ENCODE peak calls at places on chromosome 1, in eight cellular contexts. One of them, this sample, is unnamed.

GRCh38 chr1:61420243-61420642 is 304.7 kb downstream of the TM2D1 start:
- DNase-seq in OCI-LY7: no peak
- DNase-seq in cardiac muscle cell: no peak
- DNase-seq in omental fat pad: no peak
- DNase-seq in endodermal cell: no peak
- DNase-seq in left ventricle myocardium inferior: no peak
- DNase-seq in thoracic aorta: no peak
- DNase-seq in GM20000: no peak
- DNase-seq in this sample: no peak

GRCh38 chr1:66371233-66372005 is 162.5 kb upstream of the SGIP1 start:
- DNase-seq in OCI-LY7: no peak
- DNase-seq in cardiac muscle cell: no peak
- DNase-seq in omental fat pad: no peak
- DNase-seq in endodermal cell: no peak
- DNase-seq in left ventricle myocardium inferior: no peak
- DNase-seq in thoracic aorta: no peak
- DNase-seq in GM20000: no peak
- DNase-seq in this sample: no peak

GRCh38 chr1:42529724-42530161 is 66.7 kb downstream of the CCDC30 start:
- DNase-seq in OCI-LY7: no peak
- DNase-seq in cardiac muscle cell: no peak
- DNase-seq in omental fat pad: no peak
- DNase-seq in endodermal cell: no peak
- DNase-seq in left ventricle myocardium inferior: no peak
- DNase-seq in thoracic aorta: no peak
- DNase-seq in GM20000: no peak
- DNase-seq in this sample: peak; percentile 9

GRCh38 chr1:109161836-109162606 is 48.1 kb downstream of the ELAPOR1 start:
- DNase-seq in OCI-LY7: no peak
- DNase-seq in cardiac muscle cell: no peak
- DNase-seq in omental fat pad: no peak
- DNase-seq in endodermal cell: no peak
- DNase-seq in left ventricle myocardium inferior: peak; percentile 34
- DNase-seq in thoracic aorta: no peak
- DNase-seq in GM20000: peak; percentile 48
- DNase-seq in this sample: no peak

GRCh38 chr1:161071886-161072371 is 2.2 kb upstream of the ARHGAP30 start:
- DNase-seq in OCI-LY7: peak; percentile 70
- DNase-seq in cardiac muscle cell: peak; percentile 76
- DNase-seq in omental fat pad: no peak
- DNase-seq in endodermal cell: peak; percentile 90
- DNase-seq in left ventricle myocardium inferior: peak; percentile 62
- DNase-seq in thoracic aorta: no peak
- DNase-seq in GM20000: peak; percentile 86
- DNase-seq in this sample: peak; percentile 71

GRCh38 chr1:6157528-6158174 is 22.5 kb downstream of the CHD5 start:
- DNase-seq in OCI-LY7: no peak
- DNase-seq in cardiac muscle cell: no peak
- DNase-seq in omental fat pad: no peak
- DNase-seq in endodermal cell: peak; percentile 83
- DNase-seq in left ventricle myocardium inferior: no peak
- DNase-seq in thoracic aorta: no peak
- DNase-seq in GM20000: no peak
- DNase-seq in this sample: peak; percentile 69

GRCh38 chr1:183106746-183107145 is 79.3 kb upstream of the LAMC2 start:
- DNase-seq in OCI-LY7: no peak
- DNase-seq in cardiac muscle cell: no peak
- DNase-seq in omental fat pad: no peak
- DNase-seq in endodermal cell: no peak
- DNase-seq in left ventricle myocardium inferior: no peak
- DNase-seq in thoracic aorta: no peak
- DNase-seq in GM20000: no peak
- DNase-seq in this sample: no peak

GRCh38 chr1:14699596-14699995 is 101.1 kb downstream of the KAZN start:
- DNase-seq in OCI-LY7: no peak
- DNase-seq in cardiac muscle cell: no peak
- DNase-seq in omental fat pad: no peak
- DNase-seq in endodermal cell: no peak
- DNase-seq in left ventricle myocardium inferior: no peak
- DNase-seq in thoracic aorta: no peak
- DNase-seq in GM20000: no peak
- DNase-seq in this sample: no peak

GRCh38 chr1:62209931-62210595 is 15.4 kb downstream of the L1TD1 start:
- DNase-seq in OCI-LY7: no peak
- DNase-seq in cardiac muscle cell: no peak
- DNase-seq in omental fat pad: no peak
- DNase-seq in endodermal cell: peak; percentile 29
- DNase-seq in left ventricle myocardium inferior: no peak
- DNase-seq in thoracic aorta: no peak
- DNase-seq in GM20000: no peak
- DNase-seq in this sample: no peak

GRCh38 chr1:213127074-213127473 is 76.0 kb downstream of the RPS6KC1 start:
- DNase-seq in OCI-LY7: no peak
- DNase-seq in cardiac muscle cell: no peak
- DNase-seq in omental fat pad: no peak
- DNase-seq in endodermal cell: no peak
- DNase-seq in left ventricle myocardium inferior: no peak
- DNase-seq in thoracic aorta: no peak
- DNase-seq in GM20000: no peak
- DNase-seq in this sample: no peak

GRCh38 chr1:203390298-203390697 is 39.4 kb upstream of the FMOD start:
- DNase-seq in OCI-LY7: no peak
- DNase-seq in cardiac muscle cell: no peak
- DNase-seq in omental fat pad: no peak
- DNase-seq in endodermal cell: no peak
- DNase-seq in left ventricle myocardium inferior: no peak
- DNase-seq in thoracic aorta: no peak
- DNase-seq in GM20000: no peak
- DNase-seq in this sample: no peak

GRCh38 chr1:41444246-41444645 is 40.2 kb downstream of the EDN2 start:
- DNase-seq in OCI-LY7: no peak
- DNase-seq in cardiac muscle cell: no peak
- DNase-seq in omental fat pad: no peak
- DNase-seq in endodermal cell: no peak
- DNase-seq in left ventricle myocardium inferior: no peak
- DNase-seq in thoracic aorta: no peak
- DNase-seq in GM20000: no peak
- DNase-seq in this sample: no peak
- TF ChIP-seq CTCF in OCI-LY7: peak; percentile 47
- TF ChIP-seq CTCF in cardiac muscle cell: peak; percentile 21
- TF ChIP-seq CTCF in omental fat pad: no peak
- TF ChIP-seq CTCF in endodermal cell: peak; percentile 52
- TF ChIP-seq CTCF in left ventricle myocardium inferior: peak; percentile 12
- TF ChIP-seq CTCF in thoracic aorta: no peak
- TF ChIP-seq CTCF in GM20000: no peak
- TF ChIP-seq CTCF in this sample: no peak

GRCh38 chr1:166166400-166166699 is 451 bp downstream of the FAM78B start:
- DNase-seq in OCI-LY7: no peak
- DNase-seq in cardiac muscle cell: no peak
- DNase-seq in omental fat pad: no peak
- DNase-seq in endodermal cell: no peak
- DNase-seq in left ventricle myocardium inferior: no peak
- DNase-seq in thoracic aorta: no peak
- DNase-seq in GM20000: no peak
- DNase-seq in this sample: peak; percentile 8

GRCh38 chr1:166166701-166167394 is at the start of gene FAM78B:
- DNase-seq in OCI-LY7: peak; percentile 16
- DNase-seq in cardiac muscle cell: peak; percentile 84
- DNase-seq in omental fat pad: peak; percentile 27
- DNase-seq in endodermal cell: peak; percentile 91
- DNase-seq in left ventricle myocardium inferior: peak; percentile 84
- DNase-seq in thoracic aorta: no peak
- DNase-seq in GM20000: peak; percentile 93
- DNase-seq in this sample: peak; percentile 79

GRCh38 chr1:166169182-166169581 is 2.4 kb upstream of the FAM78B start:
- DNase-seq in OCI-LY7: no peak
- DNase-seq in cardiac muscle cell: no peak
- DNase-seq in omental fat pad: no peak
- DNase-seq in endodermal cell: peak; percentile 14
- DNase-seq in left ventricle myocardium inferior: no peak
- DNase-seq in thoracic aorta: no peak
- DNase-seq in GM20000: peak; percentile 43
- DNase-seq in this sample: no peak

GRCh38 chr1:166165661-166166399 is 971 bp downstream of the FAM78B start:
- DNase-seq in OCI-LY7: no peak
- DNase-seq in cardiac muscle cell: peak; percentile 9
- DNase-seq in omental fat pad: no peak
- DNase-seq in endodermal cell: peak; percentile 72
- DNase-seq in left ventricle myocardium inferior: no peak
- DNase-seq in thoracic aorta: no peak
- DNase-seq in GM20000: peak; percentile 39
- DNase-seq in this sample: peak; percentile 19

GRCh38 chr1:166167395-166167922 is 658 bp upstream of the FAM78B start:
- DNase-seq in OCI-LY7: no peak
- DNase-seq in cardiac muscle cell: no peak
- DNase-seq in omental fat pad: no peak
- DNase-seq in endodermal cell: no peak
- DNase-seq in left ventricle myocardium inferior: no peak
- DNase-seq in thoracic aorta: no peak
- DNase-seq in GM20000: peak; percentile 23
- DNase-seq in this sample: peak; percentile 15
- TF ChIP-seq CTCF in OCI-LY7: no peak
- TF ChIP-seq CTCF in cardiac muscle cell: no peak
- TF ChIP-seq CTCF in omental fat pad: no peak
- TF ChIP-seq CTCF in endodermal cell: peak; percentile 12
- TF ChIP-seq CTCF in left ventricle myocardium inferior: no peak
- TF ChIP-seq CTCF in thoracic aorta: peak; percentile 5
- TF ChIP-seq CTCF in GM20000: no peak
- TF ChIP-seq CTCF in this sample: no peak

DNA sequence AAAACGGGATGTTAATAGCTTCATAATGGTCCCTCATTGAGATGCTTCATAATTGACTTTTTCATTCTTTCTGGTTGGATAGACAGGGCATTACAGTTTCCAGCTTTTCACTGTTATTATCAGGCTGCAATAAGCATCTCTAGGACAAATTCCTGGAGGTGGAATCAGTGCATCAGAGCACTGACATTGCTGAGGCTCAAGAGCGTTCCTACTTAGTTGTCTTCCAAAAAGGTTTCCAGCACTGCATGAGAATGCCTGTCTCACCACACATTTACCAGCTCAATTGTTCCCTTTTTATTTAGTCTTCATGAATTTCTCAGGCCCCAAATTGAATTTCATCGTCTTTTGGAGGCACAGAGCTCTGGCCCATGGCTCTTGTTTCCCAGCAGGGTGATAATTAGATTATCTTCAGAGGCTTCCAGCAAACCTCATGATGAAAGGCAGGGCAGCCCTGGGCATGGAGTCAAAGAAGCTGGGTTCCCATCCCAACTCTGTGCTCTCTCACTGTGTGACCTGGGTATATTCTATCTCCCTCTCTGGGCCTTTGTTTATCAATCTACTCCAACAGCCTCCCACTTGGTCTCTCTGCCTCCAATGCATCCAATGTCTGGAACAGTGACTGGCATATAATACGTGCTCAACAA is 451.4 kb downstream of the PTPRU start:
- DNase-seq in OCI-LY7: no peak
- DNase-seq in cardiac muscle cell: no peak
- DNase-seq in omental fat pad: no peak
- DNase-seq in endodermal cell: peak; percentile 30
- DNase-seq in left ventricle myocardium inferior: no peak
- DNase-seq in thoracic aorta: no peak
- DNase-seq in GM20000: no peak
- DNase-seq in this sample: no peak
- TF ChIP-seq CTCF in OCI-LY7: no peak
- TF ChIP-seq CTCF in cardiac muscle cell: no peak
- TF ChIP-seq CTCF in omental fat pad: no peak
- TF ChIP-seq CTCF in endodermal cell: no peak
- TF ChIP-seq CTCF in left ventricle myocardium inferior: no peak
- TF ChIP-seq CTCF in thoracic aorta: no peak
- TF ChIP-seq CTCF in GM20000: no peak
- TF ChIP-seq CTCF in this sample: no peak

GRCh38 chr1:201622353-201622752 is 83.4 kb downstream of the NAV1 start:
- DNase-seq in OCI-LY7: no peak
- DNase-seq in cardiac muscle cell: no peak
- DNase-seq in omental fat pad: no peak
- DNase-seq in endodermal cell: no peak
- DNase-seq in left ventricle myocardium inferior: no peak
- DNase-seq in thoracic aorta: no peak
- DNase-seq in GM20000: no peak
- DNase-seq in this sample: no peak

GRCh38 chr1:201622824-201623223 is 83.9 kb downstream of the NAV1 start:
- DNase-seq in OCI-LY7: no peak
- DNase-seq in cardiac muscle cell: no peak
- DNase-seq in omental fat pad: no peak
- DNase-seq in endodermal cell: no peak
- DNase-seq in left ventricle myocardium inferior: no peak
- DNase-seq in thoracic aorta: no peak
- DNase-seq in GM20000: no peak
- DNase-seq in this sample: no peak

GRCh38 chr1:201626629-201627275 is 87.8 kb downstream of the NAV1 start:
- DNase-seq in OCI-LY7: no peak
- DNase-seq in cardiac muscle cell: no peak
- DNase-seq in omental fat pad: no peak
- DNase-seq in endodermal cell: no peak
- DNase-seq in left ventricle myocardium inferior: no peak
- DNase-seq in thoracic aorta: no peak
- DNase-seq in GM20000: no peak
- DNase-seq in this sample: no peak

GRCh38 chr1:201625711-201626300 is 86.9 kb downstream of the NAV1 start:
- DNase-seq in OCI-LY7: no peak
- DNase-seq in cardiac muscle cell: no peak
- DNase-seq in omental fat pad: no peak
- DNase-seq in endodermal cell: no peak
- DNase-seq in left ventricle myocardium inferior: no peak
- DNase-seq in thoracic aorta: no peak
- DNase-seq in GM20000: no peak
- DNase-seq in this sample: no peak

DNA sequence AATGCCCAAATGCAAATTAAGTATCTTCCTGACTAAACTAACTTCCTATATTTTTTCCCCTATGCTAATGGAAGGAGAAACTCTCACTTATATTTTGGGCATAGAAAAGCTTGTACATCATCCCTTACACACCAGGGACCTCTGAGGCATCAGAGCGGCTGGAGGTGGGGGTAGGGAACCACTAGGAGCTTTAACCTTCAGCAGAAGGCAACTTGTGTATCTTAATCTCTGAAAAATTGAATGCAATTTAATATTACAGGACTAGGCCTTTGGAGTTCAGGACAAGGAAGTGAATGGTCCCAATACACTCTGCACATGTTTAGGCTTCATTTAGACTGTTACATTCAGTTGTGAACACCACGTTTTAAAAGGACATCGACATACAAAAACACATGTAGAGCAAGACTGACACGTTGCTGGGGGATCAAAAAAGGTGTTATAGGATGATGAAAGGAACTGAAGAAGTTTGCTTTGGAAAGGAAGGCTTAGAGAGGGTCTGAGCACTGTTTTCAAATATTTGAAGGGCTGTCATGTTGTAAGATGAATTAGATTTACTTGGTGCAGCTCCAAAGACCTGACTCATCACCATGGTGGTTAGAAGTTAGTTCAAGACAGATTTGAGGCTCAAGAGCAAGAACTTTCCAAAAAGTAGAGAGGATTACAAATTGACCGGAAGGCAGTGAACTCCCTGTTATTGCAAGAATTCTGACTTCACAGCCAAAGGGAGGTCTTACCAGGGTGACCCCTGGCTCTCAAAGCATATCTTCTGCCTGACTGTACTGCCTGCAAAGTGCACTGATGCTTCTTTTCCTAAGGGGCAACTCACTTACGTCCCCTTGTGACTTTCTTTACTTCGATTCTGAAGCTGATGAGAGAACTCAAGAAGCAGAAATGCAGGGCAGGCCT is 86.1 kb downstream of the NAV1 start:
- DNase-seq in OCI-LY7: no peak
- DNase-seq in cardiac muscle cell: no peak
- DNase-seq in omental fat pad: no peak
- DNase-seq in endodermal cell: no peak
- DNase-seq in left ventricle myocardium inferior: no peak
- DNase-seq in thoracic aorta: no peak
- DNase-seq in GM20000: no peak
- DNase-seq in this sample: no peak
- TF ChIP-seq CTCF in OCI-LY7: no peak
- TF ChIP-seq CTCF in cardiac muscle cell: peak; percentile 24
- TF ChIP-seq CTCF in omental fat pad: no peak
- TF ChIP-seq CTCF in endodermal cell: no peak
- TF ChIP-seq CTCF in left ventricle myocardium inferior: no peak
- TF ChIP-seq CTCF in thoracic aorta: no peak
- TF ChIP-seq CTCF in GM20000: no peak
- TF ChIP-seq CTCF in this sample: no peak